ENCODE peak calls at places on chromosomes 3 and 15, in ten cellular contexts. T is GM20000, C is uterus, N is cardiac muscle cell, R is B cell, L is lower lobe of right lung, S is chondrocyte, G is K562, A is progenitor cell of endocrine pancreas, E is fibroblast of pulmonary artery. X is an unnamed sample.

GRCh38 chr3:182027366-182027765 is 315.6 kb downstream of the SOX2 start:
- DNase-seq in G (no peak), N (no peak), R (no peak), S (no peak), C (no peak), A (no peak), E (no peak), L (no peak), T (no peak), X (no peak)

GRCh38 chr15:91885714-91886265 is 32.3 kb downstream of the SLCO3A1 start:
- DNase-seq in C (no peak), S (no peak), A (no peak), R (no peak), T (no peak), L (no peak), G (no peak), N (peak), E (no peak), X (no peak)

GRCh38 chr15:63050737-63051700 is 8.5 kb downstream of the TPM1 start:
- DNase-seq in C (peak), T (no peak), L (no peak), A (no peak), E (peak), N (peak), R (no peak), S (no peak), G (no peak), X (no peak)

GRCh38 chr15:30990451-30991300 is 752 bp downstream of the MTMR10 start:
- DNase-seq in A (no peak), N (no peak), L (no peak), R (peak), C (no peak), G (no peak), T (peak), E (no peak), S (no peak), X (no peak)

GRCh38 chr3:13192471-13193213 is 119.4 kb upstream of the IQSEC1 start:
- DNase-seq in A (no peak), N (peak), G (peak), T (no peak), E (no peak), R (no peak), S (peak), L (no peak), C (no peak), X (no peak)

GRCh38 chr3:109070232-109070631 is 47.7 kb downstream of the MORC1 start:
- DNase-seq in A (no peak), L (no peak), S (no peak), R (no peak), C (no peak), N (no peak), T (no peak), E (no peak), G (no peak), X (no peak)

GRCh38 chr15:51878446-51879386 is 49.3 kb downstream of the TMOD3 start:
- DNase-seq in C (no peak), R (no peak), T (no peak), N (peak), E (peak), S (no peak), A (no peak), L (no peak), G (peak), X (no peak)

GRCh38 chr15:52349062-52349700 is 53.6 kb upstream of the MYO5C start:
- DNase-seq in N (no peak), E (peak), T (no peak), A (no peak), R (no peak), C (no peak), G (no peak), S (no peak), L (no peak), X (no peak)

GRCh38 chr3:46664971-46665762 is 28.3 kb downstream of the ALS2CL start:
- DNase-seq in G (no peak), N (no peak), A (no peak), C (no peak), R (peak), E (no peak), T (no peak), L (peak), S (peak), X (no peak)

GRCh38 chr3:133506215-133506901 is 67.1 kb upstream of the CDV3 start:
- DNase-seq in L (no peak), C (no peak), T (peak), G (no peak), S (no peak), E (no peak), R (peak), N (no peak), A (no peak), X (no peak)

GRCh38 chr15:65333441-65333820 is 29.0 kb downstream of the RNU5B-1 start:
- DNase-seq in L (no peak), C (no peak), N (no peak), S (no peak), G (no peak), A (no peak), T (no peak), R (no peak), E (no peak), X (no peak)

GRCh38 chr3:14843321-14843720 is 24.6 kb downstream of the FGD5 start:
- DNase-seq in C (no peak), G (no peak), T (no peak), E (no peak), L (no peak), S (no peak), R (no peak), A (no peak), N (no peak), X (no peak)

GRCh38 chr15:90845201-90845949 is 23.0 kb upstream of the FURIN start:
- DNase-seq in R (no peak), N (peak), T (peak), C (no peak), S (no peak), A (no peak), E (peak), G (peak), L (no peak), X (no peak)

GRCh38 chr3:16596352-16597032 is 8.7 kb downstream of the DAZL start:
- DNase-seq in C (no peak), N (no peak), S (no peak), G (no peak), T (no peak), E (no peak), A (no peak), R (no peak), L (no peak), X (no peak)

GRCh38 chr3:45807645-45808540 is 11.6 kb upstream of the SLC6A20 start:
- DNase-seq in C (no peak), S (no peak), G (no peak), A (no peak), N (no peak), L (no peak), E (no peak), R (no peak), T (no peak), X (no peak)

GRCh38 chr3:194944526-194944925 is 258.8 kb downstream of the FAM43A start:
- DNase-seq in R (no peak), L (no peak), T (no peak), A (no peak), N (no peak), E (no peak), G (no peak), S (no peak), C (no peak), X (no peak)

GRCh38 chr3:135637033-135637432 is 328.5 kb upstream of the PPP2R3A start:
- DNase-seq in C (no peak), G (no peak), A (no peak), L (no peak), T (no peak), S (no peak), R (no peak), N (no peak), E (no peak), X (no peak)

GRCh38 chr3:72569754-72570440 is 278.3 kb downstream of the SHQ1 start:
- DNase-seq in A (no peak), E (no peak), C (no peak), R (no peak), N (no peak), L (no peak), G (no peak), T (no peak), S (no peak), X (no peak)

GRCh38 chr15:98506172-98506571 is 142.2 kb upstream of the IGF1R start:
- DNase-seq in E (no peak), T (no peak), R (no peak), S (no peak), C (no peak), A (no peak), L (no peak), G (no peak), N (no peak), X (no peak)

GRCh38 chr3:24025805-24026204 is 80.7 kb downstream of the NR1D2 start:
- DNase-seq in A (no peak), L (no peak), S (no peak), N (no peak), R (no peak), E (no peak), G (no peak), T (no peak), C (no peak), X (no peak)

GRCh38 chr3:111737712-111738097 is 121.4 kb upstream of the PHLDB2 start:
- DNase-seq in T (no peak), R (no peak), S (no peak), N (peak), C (peak), E (peak), G (no peak), L (no peak), A (no peak), X (no peak)

GRCh38 chr3:108150200-108150599 is 59.4 kb upstream of the CD47 start:
- DNase-seq in R (no peak), A (no peak), G (peak), E (no peak), N (no peak), L (no peak), S (no peak), C (no peak), T (no peak), X (no peak)

DNA sequence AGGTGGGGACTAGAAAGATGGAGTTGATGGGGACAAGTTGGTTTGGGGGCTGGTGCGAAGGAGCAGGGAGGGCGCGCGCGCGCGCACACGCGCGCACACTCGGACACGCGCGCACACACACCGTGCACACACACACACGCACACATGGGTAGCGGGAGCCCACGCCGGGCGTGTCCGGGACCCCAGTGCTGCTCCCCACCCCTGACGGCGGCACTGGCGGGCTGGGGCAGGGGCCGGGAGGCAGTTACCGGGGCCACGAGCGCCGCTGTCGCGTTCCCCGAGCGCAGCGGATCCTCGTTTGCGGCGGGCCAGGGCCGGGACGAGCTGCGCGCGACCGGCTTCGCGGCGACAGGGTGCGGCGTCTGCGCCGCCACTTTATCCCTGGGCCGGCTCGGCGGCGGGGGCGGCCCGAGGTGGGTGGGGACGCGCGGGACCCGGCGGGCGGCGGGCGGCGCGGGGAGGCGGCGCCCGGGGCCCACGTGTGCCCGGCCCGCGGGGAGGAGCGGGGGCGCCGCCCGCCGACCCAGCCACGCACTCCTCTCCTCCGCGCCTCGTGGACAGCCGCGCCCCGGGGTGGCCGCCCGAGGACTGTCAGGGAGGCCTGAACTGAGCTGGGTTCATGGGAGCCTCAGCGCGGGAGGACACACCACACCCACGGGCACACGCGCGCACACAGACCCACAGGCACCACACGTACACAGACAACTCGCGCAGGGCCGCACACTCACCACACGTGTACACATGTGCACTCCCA is 698 bp upstream of the MGLL start:
- DNase-seq in A (peak), S (no peak), R (peak), L (peak), G (peak), E (no peak), C (no peak), N (peak), T (peak), X (no peak)
- TF ChIP-seq CTCF in A (no peak), S (no peak), R (no peak), L (peak), G (no peak), E (no peak), C (peak), N (no peak), T (peak), X (no peak)

GRCh38 chr15:72037321-72037720 is 80.6 kb downstream of the MYO9A start:
- DNase-seq in A (no peak), L (no peak), R (no peak), T (no peak), G (no peak), E (no peak), S (no peak), N (no peak), C (no peak), X (no peak)

GRCh38 chr15:72042054-72042453 is 75.9 kb downstream of the MYO9A start:
- DNase-seq in C (no peak), L (no peak), S (no peak), T (no peak), N (no peak), R (no peak), G (no peak), A (no peak), E (no peak), X (no peak)

GRCh38 chr15:72047020-72047419 is 70.9 kb downstream of the MYO9A start:
- DNase-seq in G (no peak), S (no peak), R (no peak), A (no peak), C (no peak), N (peak), E (peak), T (no peak), L (no peak), X (no peak)

GRCh38 chr15:72042865-72043264 is 75.1 kb downstream of the MYO9A start:
- DNase-seq in R (no peak), L (no peak), G (no peak), A (no peak), C (no peak), S (no peak), E (no peak), T (no peak), N (no peak), X (no peak)
- TF ChIP-seq CTCF in R (no peak), L (no peak), G (no peak), A (no peak), C (no peak), S (no peak), E (no peak), T (no peak), N (no peak), X (no peak)

DNA sequence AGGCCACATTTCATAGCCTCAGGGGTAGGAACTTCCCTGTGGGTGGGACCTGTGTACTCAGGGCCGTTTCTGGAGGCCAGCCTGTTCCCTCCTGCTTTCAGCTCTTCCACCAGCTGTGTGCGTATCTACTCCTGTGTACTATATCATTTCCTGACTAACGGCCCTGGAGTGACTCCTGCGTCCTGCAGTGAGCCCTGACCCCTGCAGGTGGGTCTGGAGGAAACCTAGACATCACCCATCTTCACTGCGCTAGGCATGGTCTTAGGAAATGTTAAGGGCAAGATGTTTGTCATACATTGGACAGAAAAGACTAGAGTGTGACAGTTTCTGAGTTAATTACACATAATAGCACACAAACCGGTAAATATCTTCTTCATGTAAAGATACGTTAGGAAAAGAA is 297.3 kb downstream of the GABRB3 start:
- DNase-seq in T (no peak), E (no peak), G (no peak), R (no peak), N (no peak), S (no peak), L (no peak), A (no peak), C (no peak), X (no peak)
- TF ChIP-seq CTCF in T (no peak), E (no peak), G (no peak), R (no peak), N (no peak), S (no peak), L (no peak), A (no peak), C (no peak), X (no peak)

GRCh38 chr3:67357610-67358458 is 296.6 kb downstream of the SUCLG2 start:
- DNase-seq in A (no peak), S (no peak), C (no peak), N (peak), T (peak), E (peak), G (no peak), L (no peak), R (peak), X (no peak)
- TF ChIP-seq CTCF in A (peak), S (peak), C (no peak), N (peak), T (peak), E (peak), G (peak), L (peak), R (peak), X (no peak)

DNA sequence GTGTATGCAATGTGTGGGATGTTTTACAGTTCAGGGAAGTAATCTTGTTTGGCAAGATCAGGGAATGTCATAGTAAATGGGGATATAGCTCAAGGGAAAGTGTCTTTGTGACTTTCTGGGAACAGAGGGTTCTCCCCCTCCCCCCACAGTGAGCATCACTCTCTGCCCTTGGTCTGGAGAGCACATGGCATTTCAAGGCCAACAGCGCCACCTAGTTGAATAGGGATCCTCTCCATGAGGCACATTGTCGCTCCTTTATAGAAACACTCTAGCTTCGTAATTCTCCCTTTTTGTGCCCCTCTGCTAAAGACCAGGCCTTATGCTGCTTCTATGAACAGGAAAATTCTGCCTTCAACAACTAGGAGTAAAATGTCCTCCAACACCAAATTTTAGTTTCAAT is 37.1 kb upstream of the ARNT2 start:
- DNase-seq in L (no peak), N (peak), T (no peak), S (no peak), R (no peak), G (peak), C (no peak), E (peak), A (no peak), X (no peak)
- TF ChIP-seq CTCF in L (no peak), N (peak), T (no peak), S (peak), R (no peak), G (peak), C (no peak), E (peak), A (no peak), X (no peak)

GRCh38 chr3:184228376-184229137 is 828 bp upstream of the VWA5B2 start:
- DNase-seq in C (no peak), R (peak), T (peak), G (no peak), E (no peak), N (no peak), A (no peak), L (no peak), S (peak), X (no peak)
- TF ChIP-seq CTCF in C (no peak), R (no peak), T (no peak), G (no peak), E (no peak), N (no peak), A (no peak), L (no peak), S (no peak), X (no peak)